ENCODE peak calls at places on chromosomes 1 and 21, in six cellular contexts. L, F, V, O, U and K are unnamed samples.

GRCh38 chr21:32328595-32328994 is 29.9 kb downstream of the MRAP start:
- DNase-seq in O (no peak), L (peak), F (no peak), U (no peak), V (no peak), K (no peak)

GRCh38 chr1:153795325-153795837 is 20.2 kb downstream of the SLC27A3 start:
- DNase-seq in V (no peak), O (no peak), L (no peak), U (no peak), F (no peak), K (peak)

GRCh38 chr1:81111818-81112217 is 688.9 kb upstream of the ADGRL2 start:
- DNase-seq in F (no peak), L (peak), V (no peak), U (peak), O (no peak), K (no peak)

GRCh38 chr1:234711400-234711799 is 101.4 kb upstream of the IRF2BP2 start:
- DNase-seq in U (no peak), F (no peak), V (no peak), O (no peak), L (no peak), K (no peak)

GRCh38 chr21:46007498-46007868 is 25.9 kb downstream of the COL6A1 start:
- DNase-seq in V (no peak), O (no peak), F (no peak), U (no peak), L (no peak), K (no peak)

GRCh38 chr21:27290020-27290419 is 323.1 kb upstream of the ADAMTS5 start:
- DNase-seq in U (no peak), F (no peak), O (no peak), L (no peak), V (no peak), K (no peak)

GRCh38 chr1:26941311-26941710 is 19.0 kb downstream of the KDF1 start:
- DNase-seq in V (no peak), O (no peak), L (no peak), U (no peak), F (no peak), K (no peak)

GRCh38 chr21:36841866-36842265 is 124.6 kb downstream of the HLCS start:
- DNase-seq in F (no peak), O (no peak), L (no peak), U (no peak), V (no peak), K (no peak)

GRCh38 chr1:236654957-236655356 is 31.3 kb upstream of the ACTN2 start:
- DNase-seq in F (no peak), L (peak), U (no peak), O (no peak), V (no peak), K (no peak)

GRCh38 chr1:188642585-188643168 is 1813.9 kb downstream of the PLA2G4A start:
- DNase-seq in U (no peak), O (peak), V (no peak), F (no peak), L (no peak), K (peak)

GRCh38 chr1:156814571-156815260 is 1.9 kb downstream of the SH2D2A start:
- DNase-seq in U (no peak), L (no peak), V (no peak), O (no peak), F (no peak), K (no peak)

GRCh38 chr21:42845296-42845965 is 33.9 kb downstream of the WDR4 start:
- DNase-seq in L (no peak), U (no peak), O (peak), V (no peak), F (no peak), K (peak)

GRCh38 chr1:151399890-151400235 is 490 bp downstream of the PSMB4 start:
- DNase-seq in V (no peak), U (no peak), F (peak), L (peak), O (no peak), K (no peak)

GRCh38 chr21:33643658-33644311 is 1.5 kb downstream of the ITSN1 start:
- DNase-seq in L (peak), U (no peak), V (no peak), F (no peak), O (no peak), K (no peak)

GRCh38 chr1:26164036-26164927 is 4.5 kb downstream of the C1orf232 start:
- DNase-seq in V (no peak), O (no peak), U (no peak), L (peak), F (no peak), K (peak)

GRCh38 chr21:37232274-37233018 is 34.7 kb downstream of the VPS26C start:
- DNase-seq in U (no peak), O (no peak), V (no peak), F (peak), L (no peak), K (no peak)

GRCh38 chr1:98981917-98982513 is 22.6 kb downstream of the PLPPR5 start:
- DNase-seq in O (no peak), U (no peak), F (no peak), L (peak), V (no peak), K (no peak)

GRCh38 chr1:85473390-85473789 is 8.4 kb upstream of the DDAH1 start:
- DNase-seq in V (no peak), U (no peak), O (peak), F (no peak), L (peak), K (peak)

GRCh38 chr1:109438798-109439297 is 12.6 kb upstream of the PSMA5 start:
- DNase-seq in F (no peak), L (peak), V (no peak), U (peak), O (no peak), K (no peak)

GRCh38 chr1:214280386-214281029 is 451 bp upstream of the SMYD2 start:
- DNase-seq in O (peak), U (no peak), F (no peak), L (peak), V (no peak), K (peak)

GRCh38 chr1:6121021-6121421 is 59.1 kb downstream of the CHD5 start:
- DNase-seq in V (no peak), U (no peak), L (no peak), F (no peak), O (peak), K (peak)

GRCh38 chr1:12174789-12175455 is 8.1 kb downstream of the TNFRSF1B start:
- DNase-seq in U (no peak), F (no peak), O (peak), V (no peak), L (peak), K (no peak)

GRCh38 chr1:81936838-81937237 is 136.1 kb downstream of the ADGRL2 start:
- DNase-seq in F (no peak), U (no peak), O (no peak), V (no peak), L (no peak), K (no peak)

GRCh38 chr21:34061983-34062382 is 11.4 kb upstream of the MRPS6 start:
- DNase-seq in F (no peak), U (no peak), L (no peak), V (no peak), O (no peak), K (no peak)

GRCh38 chr1:224879404-224879803 is 50.1 kb upstream of the DNAH14 start:
- DNase-seq in V (no peak), L (peak), F (no peak), U (no peak), O (no peak), K (no peak)

GRCh38 chr21:38938343-38938742 is 132.6 kb downstream of the ETS2 start:
- DNase-seq in L (peak), U (no peak), V (no peak), F (no peak), O (no peak), K (no peak)

GRCh38 chr1:211518330-211519289 is 26.6 kb upstream of the RD3 start:
- DNase-seq in V (no peak), L (no peak), O (no peak), U (no peak), F (no peak), K (no peak)

GRCh38 chr1:27656157-27656893 is 15.7 kb downstream of the IFI6 start:
- DNase-seq in O (peak), F (no peak), U (no peak), L (peak), V (peak), K (peak)

GRCh38 chr1:156143765-156144489 is 9.5 kb upstream of the SEMA4A start:
- DNase-seq in F (no peak), V (no peak), O (no peak), U (no peak), L (no peak), K (no peak)

GRCh38 chr1:153946622-153947246 is at the start of gene DENND4B:
- DNase-seq in O (peak), V (no peak), F (no peak), U (no peak), L (peak), K (peak)

GRCh38 chr1:24966724-24967346 is 36.8 kb upstream of the RUNX3 start:
- DNase-seq in F (no peak), U (peak), V (no peak), L (peak), O (no peak), K (no peak)

GRCh38 chr1:232620356-232620841 is 9.5 kb downstream of the SIPA1L2 start:
- DNase-seq in U (no peak), F (no peak), O (no peak), V (no peak), L (peak), K (no peak)

GRCh38 chr1:62333431-62333830 is 14.2 kb upstream of the KANK4 start:
- DNase-seq in O (no peak), L (no peak), U (no peak), V (no peak), F (no peak), K (no peak)

GRCh38 chr1:113133038-113133437 is 60.0 kb downstream of the LRIG2 start:
- DNase-seq in O (no peak), L (no peak), U (no peak), F (no peak), V (no peak), K (no peak)

GRCh38 chr1:34590211-34590623 is 164.6 kb upstream of the GJB5 start:
- DNase-seq in F (no peak), O (no peak), V (peak), L (no peak), U (no peak), K (no peak)

GRCh38 chr1:78170845-78171244 is 125.1 kb downstream of the GIPC2 start:
- DNase-seq in O (no peak), V (no peak), F (no peak), U (no peak), L (peak), K (no peak)

GRCh38 chr1:87084247-87084836 is 169.9 kb downstream of the HS2ST1 start:
- DNase-seq in V (no peak), U (no peak), L (peak), O (no peak), F (no peak), K (no peak)

GRCh38 chr1:210232524-210233215 is at the start of gene SERTAD4:
- DNase-seq in V (no peak), F (no peak), O (peak), L (peak), U (no peak), K (peak)

GRCh38 chr1:243730499-243731150 is 119.4 kb downstream of the AKT3 start:
- DNase-seq in V (no peak), F (no peak), L (no peak), U (no peak), O (peak), K (peak)

GRCh38 chr21:44449473-44450363 is 5.6 kb upstream of the LRRC3 start:
- DNase-seq in V (no peak), U (no peak), L (no peak), F (no peak), O (no peak), K (no peak)

DNA sequence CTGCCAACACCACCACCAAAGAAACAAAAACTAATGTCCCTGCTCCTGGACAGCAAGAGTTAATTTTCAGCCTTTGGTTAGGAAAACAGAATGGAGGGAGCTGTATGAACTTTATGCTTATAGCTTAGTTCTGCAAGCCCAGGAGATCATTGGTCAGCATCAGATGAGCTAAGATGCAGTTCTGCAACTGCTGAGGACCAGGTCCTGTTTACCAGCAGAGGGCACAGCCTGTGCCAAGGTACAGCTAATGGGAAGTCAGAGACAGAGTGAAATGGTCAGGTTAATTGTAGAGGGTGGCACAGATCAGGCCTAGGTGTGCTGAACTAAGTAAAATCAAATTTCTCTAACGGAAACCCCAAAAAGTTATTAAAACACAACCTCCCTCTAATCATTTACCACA is 161.3 kb downstream of the ROR1 start:
- DNase-seq in U (no peak), O (no peak), F (no peak), L (no peak), V (no peak), K (no peak)
- TF ChIP-seq CTCF in U (peak), O (peak), F (no peak), L (peak), V (peak), K (peak)

DNA sequence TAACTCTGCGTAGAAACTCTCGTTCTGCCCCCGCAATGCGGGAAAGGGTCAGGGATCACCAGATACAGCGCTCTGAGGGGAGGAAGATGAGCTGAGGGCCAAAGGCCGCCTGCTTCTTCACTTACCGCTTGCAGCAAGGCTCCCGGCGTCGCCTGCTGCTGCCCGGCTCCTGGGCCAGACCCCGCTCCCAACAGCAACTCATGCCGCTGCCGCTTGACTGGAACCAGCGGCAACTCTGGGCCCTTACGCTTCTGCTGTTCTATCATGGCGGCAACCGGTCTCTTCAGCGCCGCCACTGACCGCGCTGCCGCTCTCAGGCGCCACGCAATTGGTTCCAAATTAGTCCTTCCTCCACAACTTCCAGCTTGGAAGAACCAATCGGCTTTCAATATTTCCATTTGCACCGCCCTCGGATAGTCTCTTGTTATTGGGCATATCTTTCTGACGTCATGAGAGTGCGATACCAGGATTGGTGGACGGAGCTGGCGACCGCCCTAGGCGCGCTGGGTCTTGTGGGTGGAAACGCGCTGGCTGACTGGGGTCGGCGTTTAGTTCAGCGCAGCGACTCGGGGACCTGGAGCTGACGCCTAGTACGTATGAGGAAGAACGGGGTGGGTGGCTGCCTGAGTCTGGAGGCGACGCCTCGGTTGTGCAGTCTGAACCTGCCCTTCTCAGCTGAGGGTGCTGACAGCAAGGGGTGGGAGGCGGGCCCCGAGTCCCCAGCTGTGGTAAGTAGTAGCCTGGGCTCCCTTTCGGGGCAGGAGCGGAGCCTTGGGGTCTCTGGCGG is at the start of the genes SNRNP40 and ZCCHC17:
- DNase-seq in F (peak), U (peak), L (peak), O (peak), V (peak), K (peak)
- TF ChIP-seq CTCF in F (no peak), U (no peak), L (peak), O (peak), V (no peak), K (peak)

DNA sequence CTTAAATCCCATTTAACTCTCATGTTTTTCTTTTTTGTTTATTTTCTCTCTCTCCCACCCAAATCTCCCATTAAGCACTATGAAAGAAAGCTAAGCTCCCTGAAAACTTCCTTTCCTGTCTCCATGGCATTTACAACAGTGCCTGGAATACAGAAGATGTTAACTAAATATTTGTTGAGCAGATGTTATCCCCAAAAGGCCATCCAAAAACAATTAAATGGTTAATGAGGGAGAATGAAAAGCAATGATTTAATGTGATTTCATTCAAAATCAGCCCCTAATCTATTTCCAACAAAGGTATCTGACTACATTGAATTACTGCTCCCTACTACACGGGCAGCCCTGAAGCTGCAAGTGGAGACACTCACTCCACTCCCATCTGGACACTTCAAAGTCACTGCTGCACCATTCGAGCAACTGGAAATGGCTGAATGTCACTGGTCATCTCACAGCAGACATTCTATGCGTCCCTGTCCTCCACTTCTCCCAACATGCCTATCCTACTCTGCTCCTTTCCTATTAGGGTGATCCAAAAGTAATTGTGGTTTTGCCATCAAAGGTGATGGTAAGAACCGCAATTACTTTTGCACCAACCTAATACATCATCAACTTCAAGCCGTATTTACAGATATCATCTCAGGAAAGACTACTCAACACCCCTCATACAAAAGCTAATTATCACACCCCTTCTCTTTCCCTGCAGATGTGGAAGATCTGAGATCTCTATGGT is 7.5 kb downstream of the TP53BP2 start:
- DNase-seq in O (no peak), U (no peak), F (no peak), L (no peak), V (no peak), K (no peak)
- TF ChIP-seq CTCF in O (no peak), U (no peak), F (no peak), L (no peak), V (no peak), K (no peak)

DNA sequence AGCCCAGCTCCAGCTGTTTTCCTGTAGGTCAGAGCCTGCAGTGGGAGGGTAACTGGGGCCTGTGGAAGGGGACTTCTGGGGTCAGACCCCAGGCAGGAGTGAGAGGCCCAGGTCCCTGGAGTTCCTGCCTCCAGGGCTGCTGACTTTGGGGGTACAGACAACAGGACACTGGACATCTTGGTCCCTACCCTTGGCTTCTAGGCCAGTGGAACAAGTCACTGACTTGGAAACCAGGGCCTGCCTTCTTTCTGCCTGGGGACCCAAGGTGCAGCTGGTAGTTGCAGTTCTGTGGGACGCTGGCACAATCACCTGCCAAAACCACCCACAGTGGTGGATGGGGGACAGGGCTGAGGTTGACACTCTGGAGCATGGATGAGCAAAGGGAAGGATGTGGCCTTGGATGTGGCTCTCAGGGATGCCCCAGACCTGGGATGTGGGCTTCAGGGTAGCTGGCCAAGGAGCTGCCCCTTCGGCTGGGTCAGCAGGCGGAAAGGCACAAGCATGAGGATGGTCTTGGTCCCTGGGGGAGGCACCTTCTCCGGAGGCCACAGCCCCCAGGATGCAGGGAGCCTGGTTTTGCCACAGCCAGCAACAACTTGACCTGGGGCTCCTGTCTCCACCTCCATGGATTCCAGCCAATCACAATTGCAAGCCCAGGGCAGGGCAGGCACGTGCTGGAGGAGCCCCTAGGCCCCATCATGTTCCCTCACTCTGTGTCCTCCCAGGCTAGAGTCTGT is 5.8 kb downstream of the JMJD4 start:
- DNase-seq in U (no peak), O (no peak), L (no peak), V (no peak), F (no peak), K (no peak)
- TF ChIP-seq CTCF in U (no peak), O (no peak), L (no peak), V (no peak), F (no peak), K (no peak)

GRCh38 chr1:75264112-75264511 is 129.9 kb downstream of the LHX8 start:
- DNase-seq in V (no peak), F (no peak), O (no peak), U (no peak), L (no peak), K (no peak)

GRCh38 chr1:75265792-75266191 is 131.6 kb downstream of the LHX8 start:
- DNase-seq in U (no peak), F (no peak), L (peak), O (no peak), V (no peak), K (no peak)
- TF ChIP-seq CTCF in U (peak), F (peak), L (peak), O (peak), V (peak), K (peak)